ENCODE peak calls at places on chromosomes 7 and 10, in four cellular contexts. T, Z, H and Q are unnamed samples.
A peak's percentile ranks its signal among the peaks of the same experiment; 100 is the strongest.

GRCh38 chr7:80335473-80336232 is 176.2 kb downstream of the GNAT3 start:
- DNase-seq in Z (no peak), H (no peak), T (no peak), Q (peak; percentile 5)

GRCh38 chr7:38317457-38318037 is 44.1 kb upstream of the TARP start:
- DNase-seq in Z (no peak), T (no peak), H (no peak), Q (no peak)

GRCh38 chr7:36032362-36032818 is 120.7 kb upstream of the EEPD1 start:
- DNase-seq in Z (no peak), H (no peak), T (no peak), Q (no peak)

GRCh38 chr10:100364735-100365391 is 17.8 kb downstream of the SCD start:
- DNase-seq in T (peak; percentile 52), H (peak; percentile 72), Z (no peak), Q (peak; percentile 44)

GRCh38 chr7:1664711-1665591 is 5.1 kb upstream of the ELFN1 start:
- DNase-seq in Z (no peak), T (peak; percentile 80), H (peak; percentile 16), Q (peak; percentile 87)

GRCh38 chr7:106978425-106979386 is 65.8 kb upstream of the PRKAR2B start:
- DNase-seq in T (peak; percentile 98), Z (no peak), H (no peak), Q (peak; percentile 28)

GRCh38 chr10:338176-339037 is 203.2 kb downstream of the ZMYND11 start:
- DNase-seq in Z (no peak), H (no peak), T (no peak), Q (no peak)

GRCh38 chr7:98496618-98497017 is 95.7 kb upstream of the BAIAP2L1 start:
- DNase-seq in Z (no peak), T (no peak), H (no peak), Q (no peak)

GRCh38 chr10:130778166-130778545 is 533.4 kb downstream of the TCERG1L start:
- DNase-seq in T (no peak), Z (no peak), H (no peak), Q (no peak)

GRCh38 chr10:21516270-21517131 is 9.0 kb downstream of the SKIDA1 start:
- DNase-seq in T (peak; percentile 73), H (no peak), Z (no peak), Q (no peak)

GRCh38 chr10:52706347-52707070 is 66.1 kb downstream of the MBL2 start:
- DNase-seq in H (no peak), Z (no peak), T (no peak), Q (no peak)

GRCh38 chr10:102449321-102450123 is 1.8 kb downstream of the C10orf95 start:
- DNase-seq in Z (peak; percentile 55), H (peak; percentile 76), T (peak; percentile 90), Q (peak; percentile 63)

GRCh38 chr10:74651565-74651964 is 174.8 kb upstream of the KAT6B start:
- DNase-seq in Z (no peak), H (no peak), T (no peak), Q (no peak)

GRCh38 chr7:8154290-8154689 is 107.7 kb downstream of the ICA1 start:
- DNase-seq in T (no peak), Z (no peak), H (no peak), Q (no peak)

GRCh38 chr10:110717830-110718595 is 73.9 kb downstream of the RBM20 start:
- DNase-seq in T (peak; percentile 45), Z (no peak), H (no peak), Q (no peak)

GRCh38 chr10:37975407-37975991 is 948 bp downstream of the ZNF25 start:
- DNase-seq in Z (no peak), H (no peak), T (peak; percentile 21), Q (no peak)

GRCh38 chr7:100823140-100823525 is 4.2 kb downstream of the EPHB4 start:
- DNase-seq in Z (no peak), H (no peak), T (no peak), Q (no peak)

GRCh38 chr7:139753693-139754111 is 24.1 kb downstream of the HIPK2 start:
- DNase-seq in Z (no peak), H (no peak), T (no peak), Q (no peak)

GRCh38 chr7:90677742-90678439 is 81.8 kb downstream of the CDK14 start:
- DNase-seq in T (no peak), Z (no peak), H (no peak), Q (no peak)

GRCh38 chr10:97188234-97188847 is 2.6 kb upstream of the SLIT1 start:
- DNase-seq in T (no peak), H (no peak), Z (no peak), Q (no peak)

GRCh38 chr7:130369110-130369711 is 11.1 kb upstream of the CPA1 start:
- DNase-seq in H (peak; percentile 69), T (no peak), Z (no peak), Q (no peak)

GRCh38 chr10:131444862-131445461 is 133.4 kb upstream of the TCERG1L start:
- DNase-seq in H (no peak), T (no peak), Z (no peak), Q (no peak)

GRCh38 chr7:44782460-44782859 is 14.0 kb upstream of the PPIA start:
- DNase-seq in Z (no peak), T (no peak), H (no peak), Q (no peak)

GRCh38 chr10:132185601-132186487 is 904 bp upstream of the DPYSL4 start:
- DNase-seq in T (peak; percentile 38), H (no peak), Z (no peak), Q (peak; percentile 57)

GRCh38 chr7:45885264-45885882 is 2.9 kb upstream of the IGFBP1 start:
- DNase-seq in T (no peak), H (peak; percentile 98), Z (no peak), Q (no peak)

GRCh38 chr7:47546171-47546570 is 35.7 kb downstream of the TNS3 start:
- DNase-seq in H (no peak), T (no peak), Z (no peak), Q (no peak)

GRCh38 chr10:110820321-110820814 is 51.4 kb upstream of the PDCD4 start:
- DNase-seq in T (no peak), H (no peak), Z (no peak), Q (no peak)

GRCh38 chr7:123054357-123055133 is 59.0 kb upstream of the TAS2R16 start:
- DNase-seq in T (no peak), H (peak; percentile 29), Z (no peak), Q (no peak)

DNA sequence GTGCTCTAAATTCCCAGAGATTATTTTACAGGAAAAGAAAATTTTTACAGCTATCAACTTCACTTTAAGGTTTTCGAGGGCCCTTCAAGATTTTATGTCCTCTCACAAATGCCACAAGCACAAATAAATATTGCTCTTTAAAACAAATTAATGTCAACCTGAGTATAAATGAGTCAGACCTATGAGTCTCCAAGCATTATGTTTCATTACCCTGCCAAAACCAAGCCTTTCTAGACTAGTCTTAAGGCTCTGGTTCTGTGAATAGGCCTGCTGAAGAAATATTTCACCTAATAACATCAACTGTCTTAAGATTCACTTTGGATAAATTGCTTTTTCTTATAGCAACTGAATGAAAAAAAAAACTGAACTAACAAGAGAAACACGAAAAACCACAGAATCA is 153.0 kb downstream of the PDE1C start:
- DNase-seq in H (no peak), T (no peak), Z (no peak), Q (no peak)
- TF ChIP-seq FOXK2 in H (no peak), T (no peak), Z (no peak), Q (no peak)

DNA sequence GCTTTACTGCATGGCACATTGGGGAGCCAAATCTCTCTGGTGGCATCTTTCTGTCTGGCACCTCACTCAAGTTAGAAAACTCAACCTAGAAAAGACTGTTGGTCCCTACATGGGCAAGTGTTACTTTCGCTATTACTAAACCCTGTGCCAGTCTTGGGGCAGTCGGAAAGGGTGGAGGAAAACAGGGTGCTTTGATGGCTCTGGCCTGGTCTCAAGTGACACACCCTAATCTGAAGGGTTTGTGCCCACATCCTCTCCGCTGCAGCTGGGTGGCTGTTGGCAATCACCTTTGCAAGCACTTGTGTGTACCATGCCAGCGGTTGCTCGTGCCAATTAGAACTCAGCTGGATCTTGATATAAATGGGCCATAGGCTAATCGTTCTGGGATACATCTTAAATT is 159.8 kb upstream of the ITGB1 start:
- DNase-seq in Z (no peak), T (no peak), H (no peak), Q (no peak)
- TF ChIP-seq TARDBP in Z (no peak), T (no peak), H (no peak), Q (no peak)

GRCh38 chr7:43441217-43441616 is 141.7 kb upstream of the STK17A start:
- DNase-seq in T (no peak), Z (no peak), H (no peak), Q (no peak)

GRCh38 chr7:43444711-43445578 is 138.0 kb upstream of the STK17A start:
- DNase-seq in H (no peak), Z (no peak), T (no peak), Q (no peak)

GRCh38 chr7:43443380-43443779 is 139.5 kb upstream of the STK17A start:
- DNase-seq in Z (no peak), T (no peak), H (no peak), Q (no peak)

GRCh38 chr7:43438897-43439479 is 143.9 kb upstream of the STK17A start:
- DNase-seq in H (peak; percentile 6), Z (no peak), T (no peak), Q (no peak)

DNA sequence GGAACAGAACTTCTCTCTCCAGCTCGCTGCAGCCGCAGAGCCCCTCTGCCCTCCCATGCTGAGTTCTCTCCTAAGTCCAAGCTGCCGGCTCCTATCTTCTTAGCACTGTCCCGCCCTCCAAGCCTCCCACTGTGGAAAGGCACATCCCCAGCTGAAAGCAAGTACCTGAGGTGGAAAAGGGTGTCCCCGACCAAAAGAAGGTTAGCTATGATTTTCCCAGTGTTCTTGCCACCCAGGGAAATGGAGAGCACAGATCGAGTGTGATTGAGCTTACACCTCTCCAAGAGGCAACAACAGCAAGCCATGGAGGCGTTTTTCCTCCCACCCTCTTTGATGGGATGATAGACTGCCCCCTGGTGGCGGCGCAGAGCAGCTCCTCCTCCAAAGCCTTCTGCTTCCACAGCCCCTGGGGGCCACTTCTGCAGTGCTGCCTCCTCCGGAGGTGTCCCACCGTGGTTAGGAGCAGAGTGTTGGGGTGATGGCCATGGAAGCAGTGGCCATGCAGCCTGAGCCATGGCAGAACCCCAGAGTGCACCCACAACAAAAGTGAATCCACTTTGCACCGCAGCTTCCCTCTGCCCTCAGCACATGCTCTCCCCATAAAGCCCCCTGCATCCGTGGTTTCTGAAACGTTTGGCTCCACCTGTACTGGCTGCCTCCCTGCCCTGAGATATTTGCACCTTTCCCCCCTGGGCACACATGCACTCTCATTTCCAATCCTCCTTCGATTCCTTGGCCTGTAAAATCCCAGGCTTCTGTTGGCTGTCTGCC is 143.1 kb upstream of the STK17A start:
- DNase-seq in T (peak; percentile 70), Z (peak; percentile 13), H (peak; percentile 51), Q (peak; percentile 86)
- TF ChIP-seq FOXK2 in T (no peak), Z (no peak), H (no peak), Q (no peak)

GRCh38 chr7:42502022-42502421 is 265.0 kb upstream of the GLI3 start:
- DNase-seq in T (no peak), Z (no peak), H (no peak), Q (no peak)
- TF ChIP-seq TARDBP in T (no peak), Z (no peak), H (no peak), Q (no peak)

GRCh38 chr7:28392289-28392688 is 20.0 kb upstream of the CREB5 start:
- DNase-seq in T (no peak), Z (no peak), H (no peak), Q (no peak)

GRCh38 chr7:28395404-28395803 is 16.9 kb upstream of the CREB5 start:
- DNase-seq in Z (no peak), H (no peak), T (no peak), Q (no peak)

GRCh38 chr7:28400838-28401360 is 11.4 kb upstream of the CREB5 start:
- DNase-seq in T (no peak), Z (no peak), H (no peak), Q (no peak)

GRCh38 chr7:28395806-28396205 is 16.5 kb upstream of the CREB5 start:
- DNase-seq in Z (no peak), T (no peak), H (no peak), Q (no peak)
- TF ChIP-seq FOXK2 in Z (no peak), T (no peak), H (no peak), Q (no peak)